ENCODE peak calls at places on chromosomes 13 and 19, in ten cellular contexts. N is A549, U is amniotic epithelial cell, V is GM10248, S is choroid plexus epithelial cell, W is lung, G is transverse colon, C is A172, T is hypothalamus, D is activated gamma-delta T cell treated with Interleukin-2 at 50 U/mL for 16 hours. B is an unnamed sample.

GRCh38 chr13:32824671-32825070 is 191.6 kb upstream of the KL start:
- DNase-seq in N (peak; percentile 17), U (peak; percentile 79), V (no peak), S (peak; percentile 89), W (no peak), G (no peak), C (peak; percentile 93), T (no peak), D (no peak), B (peak; percentile 68)

GRCh38 chr13:97986841-97987240 is 33.4 kb downstream of the IPO5 start:
- DNase-seq in N (no peak), U (no peak), V (peak; percentile 24), S (no peak), W (no peak), G (no peak), C (no peak), T (no peak), D (no peak), B (no peak)

GRCh38 chr19:18000981-18001836 is 6.8 kb upstream of the ARRDC2 start:
- DNase-seq in N (peak; percentile 82), U (peak; percentile 34), V (peak; percentile 89), S (peak; percentile 59), W (peak; percentile 88), G (peak; percentile 95), C (peak; percentile 83), T (peak; percentile 43), D (peak; percentile 93), B (peak; percentile 91)

GRCh38 chr19:33794578-33795369 is 1.9 kb upstream of the KCTD15 start:
- DNase-seq in N (no peak), U (no peak), V (no peak), S (no peak), W (no peak), G (no peak), C (no peak), T (peak; percentile 21), D (no peak), B (no peak)

GRCh38 chr13:101698400-101698799 is 245.9 kb downstream of the ITGBL1 start:
- DNase-seq in N (no peak), U (peak; percentile 47), V (no peak), S (peak; percentile 23), W (no peak), G (no peak), C (no peak), T (no peak), D (no peak), B (no peak)

GRCh38 chr13:84025828-84026227 is 143.6 kb upstream of the SLITRK1 start:
- DNase-seq in N (no peak), U (no peak), V (no peak), S (no peak), W (no peak), G (no peak), C (no peak), T (no peak), D (no peak), B (no peak)

GRCh38 chr19:12680034-12680433 is 1.6 kb downstream of the DHPS start:
- DNase-seq in N (no peak), U (no peak), V (no peak), S (no peak), W (no peak), G (no peak), C (no peak), T (no peak), D (no peak), B (no peak)

GRCh38 chr13:67048793-67049150 is 181.4 kb downstream of the PCDH9 start:
- DNase-seq in N (no peak), U (peak; percentile 91), V (no peak), S (peak; percentile 91), W (no peak), G (no peak), C (no peak), T (no peak), D (no peak), B (no peak)

GRCh38 chr19:46355234-46355990 is 8.5 kb downstream of the PPP5C start:
- DNase-seq in N (no peak), U (no peak), V (peak; percentile 49), S (no peak), W (no peak), G (no peak), C (no peak), T (no peak), D (no peak), B (no peak)

GRCh38 chr19:19280561-19280960 is 7.5 kb upstream of the TM6SF2 start:
- DNase-seq in N (no peak), U (no peak), V (no peak), S (no peak), W (no peak), G (no peak), C (no peak), T (peak; percentile 9), D (no peak), B (no peak)

GRCh38 chr19:38661996-38662395 is 14.5 kb downstream of the ACTN4 start:
- DNase-seq in N (no peak), U (no peak), V (no peak), S (no peak), W (peak; percentile 72), G (peak; percentile 55), C (no peak), T (no peak), D (no peak), B (no peak)

GRCh38 chr19:6495947-6496346 is 6.2 kb downstream of the TUBB4A start:
- DNase-seq in N (no peak), U (no peak), V (no peak), S (no peak), W (no peak), G (no peak), C (no peak), T (no peak), D (no peak), B (no peak)

GRCh38 chr13:87810391-87810801 is 139.2 kb downstream of the SLITRK5 start:
- DNase-seq in N (peak; percentile 24), U (peak; percentile 66), V (no peak), S (no peak), W (no peak), G (no peak), C (no peak), T (no peak), D (no peak), B (no peak)

GRCh38 chr19:7953576-7953975 is 10.1 kb upstream of the TIMM44 start:
- DNase-seq in N (no peak), U (peak; percentile 14), V (no peak), S (no peak), W (no peak), G (no peak), C (no peak), T (no peak), D (no peak), B (no peak)

GRCh38 chr19:28883241-28883693 is 329.7 kb downstream of the UQCRFS1 start:
- DNase-seq in N (no peak), U (no peak), V (no peak), S (peak; percentile 40), W (no peak), G (no peak), C (no peak), T (peak; percentile 33), D (no peak), B (no peak)

GRCh38 chr19:11735375-11735774 is 3.4 kb downstream of the ZNF823 start:
- DNase-seq in N (no peak), U (no peak), V (no peak), S (no peak), W (no peak), G (peak; percentile 34), C (no peak), T (no peak), D (no peak), B (no peak)

GRCh38 chr13:48492123-48493075 is 40.5 kb downstream of the RCBTB2 start:
- DNase-seq in N (no peak), U (peak; percentile 88), V (peak; percentile 68), S (no peak), W (peak; percentile 57), G (peak; percentile 69), C (no peak), T (peak; percentile 27), D (peak; percentile 71), B (no peak)

GRCh38 chr13:49749852-49750251 is 42.6 kb downstream of the KPNA3 start:
- DNase-seq in N (no peak), U (no peak), V (no peak), S (peak; percentile 21), W (no peak), G (no peak), C (no peak), T (no peak), D (no peak), B (no peak)